ENCODE peak calls at places on chromosomes 16 and 17, in eight cellular contexts. N is fibroblast of lung, M is GM03348, H is glomerular endothelial cell, W is NCI-H345, S is AG08395, D is NCI-H1417, C is cardiac fibroblast. O is an unnamed sample.

GRCh38 chr17:6056104-6056503 is 14.1 kb upstream of the WSCD1 start:
- DNase-seq in D (no peak), C (no peak), H (no peak), M (no peak), S (no peak), W (no peak), N (no peak), O (no peak)

GRCh38 chr17:78231991-78232759 is 744 bp downstream of the TMEM235 start:
- DNase-seq in H (no peak), W (no peak), S (no peak), D (no peak), N (no peak), C (no peak), M (peak), O (no peak)

GRCh38 chr16:30511509-30511908 is 14.9 kb downstream of the ZNF768 start:
- DNase-seq in C (no peak), D (no peak), H (no peak), S (no peak), N (no peak), M (no peak), W (no peak), O (no peak)

GRCh38 chr17:57553525-57553924 is 191.6 kb downstream of the CCDC182 start:
- DNase-seq in S (no peak), W (no peak), H (no peak), N (peak), D (no peak), C (peak), M (no peak), O (no peak)

GRCh38 chr16:87446479-87446878 is 46.3 kb downstream of the ZCCHC14 start:
- DNase-seq in W (no peak), D (no peak), C (no peak), N (no peak), S (no peak), M (no peak), H (no peak), O (no peak)

GRCh38 chr17:68658999-68659780 is 58.0 kb upstream of the FAM20A start:
- DNase-seq in D (no peak), M (no peak), H (no peak), S (no peak), C (no peak), W (no peak), N (no peak), O (no peak)

GRCh38 chr17:29388937-29389336 is 1.2 kb upstream of the TAOK1 start:
- DNase-seq in N (no peak), W (no peak), S (no peak), H (no peak), M (no peak), C (no peak), D (no peak), O (no peak)

GRCh38 chr16:86763819-86764218 is 185.5 kb downstream of the FOXL1 start:
- DNase-seq in N (no peak), H (no peak), S (no peak), W (no peak), C (no peak), M (no peak), D (no peak), O (no peak)

GRCh38 chr17:41439375-41439774 is 1.4 kb downstream of the KRT38 start:
- DNase-seq in C (peak), D (no peak), N (no peak), H (no peak), M (no peak), W (no peak), S (no peak), O (no peak)

GRCh38 chr17:253091-253846 is 71.8 kb upstream of the DOC2B start:
- DNase-seq in W (no peak), N (no peak), D (no peak), H (no peak), M (no peak), C (no peak), S (no peak), O (no peak)

O was measured in activated CD4-positive, CD25-positive, alpha-beta regulatory T cell.